ENCODE peak calls at places on chromosomes 2 and 18, in seven cellular contexts. M is HFFc6; P is endothelial cell; S is ovary; L is Right ventricle myocardium inferior; J is stimulated activated CD4-positive, alpha-beta T cell treated with anti-CD3 and anti-CD28 coated beads, Interleukin-2, amount 100 ng/mL, for 4 hours; A is heart left ventricle. N is an unnamed sample.

GRCh38 chr2:217459675-217460405 is 543.0 kb downstream of the TNS1 start:
- DNase-seq in M (peak; percentile 32), P (no peak), S (no peak), L (no peak), J (no peak), A (no peak), N (no peak)

GRCh38 chr2:238225911-238226697 is 13.7 kb downstream of the HES6 start:
- DNase-seq in M (no peak), P (no peak), S (peak; percentile 76), L (no peak), J (no peak), A (peak; percentile 47), N (peak; percentile 81)

GRCh38 chr2:240419321-240419720 is 16.1 kb upstream of the GPC1 start:
- DNase-seq in M (no peak), P (no peak), S (peak; percentile 17), L (peak; percentile 26), J (no peak), A (no peak), N (no peak)

GRCh38 chr18:61606759-61607158 is 273.5 kb downstream of the CDH20 start:
- DNase-seq in M (peak; percentile 94), P (peak; percentile 69), S (peak; percentile 65), L (peak; percentile 72), J (no peak), A (peak; percentile 91), N (peak; percentile 83)

GRCh38 chr2:235001237-235002133 is 49.7 kb downstream of the SH3BP4 start:
- DNase-seq in M (no peak), P (no peak), S (peak; percentile 36), L (no peak), J (no peak), A (no peak), N (no peak)

GRCh38 chr2:24886640-24887324 is 33.3 kb downstream of the ADCY3 start:
- DNase-seq in M (peak; percentile 70), P (no peak), S (no peak), L (no peak), J (no peak), A (no peak), N (no peak)

GRCh38 chr2:111671426-111672150 is 212.4 kb downstream of the ANAPC1 start:
- DNase-seq in M (no peak), P (no peak), S (no peak), L (no peak), J (no peak), A (peak; percentile 54), N (peak; percentile 74)

GRCh38 chr18:10563886-10564285 is 38.1 kb downstream of the NAPG start:
- DNase-seq in M (no peak), P (no peak), S (no peak), L (no peak), J (no peak), A (peak; percentile 67), N (peak; percentile 39)

GRCh38 chr18:26424428-26425147 is 123.8 kb downstream of the KCTD1 start:
- DNase-seq in M (no peak), P (no peak), S (no peak), L (no peak), J (no peak), A (no peak), N (no peak)

GRCh38 chr2:100056478-100056877 is 85.9 kb downstream of the AFF3 start:
- DNase-seq in M (peak; percentile 41), P (no peak), S (no peak), L (no peak), J (no peak), A (no peak), N (no peak)

GRCh38 chr2:158644139-158644538 is 151.0 kb upstream of the DAPL1 start:
- DNase-seq in M (peak; percentile 85), P (no peak), S (no peak), L (no peak), J (no peak), A (no peak), N (no peak)

GRCh38 chr2:172865422-172865821 is 129.8 kb downstream of the RAPGEF4 start:
- DNase-seq in M (peak; percentile 6), P (no peak), S (no peak), L (no peak), J (no peak), A (no peak), N (no peak)

GRCh38 chr2:215363039-215363438 is 51.2 kb downstream of the ATIC start:
- DNase-seq in M (no peak), P (no peak), S (no peak), L (no peak), J (no peak), A (no peak), N (no peak)

GRCh38 chr2:190723397-190724090 is 74.7 kb downstream of the NAB1 start:
- DNase-seq in M (no peak), P (no peak), S (no peak), L (no peak), J (no peak), A (no peak), N (no peak)

GRCh38 chr18:6370410-6370809 is 44.3 kb downstream of the L3MBTL4 start:
- DNase-seq in M (no peak), P (no peak), S (no peak), L (no peak), J (no peak), A (no peak), N (peak; percentile 20)

GRCh38 chr2:233281986-233282603 is 25.5 kb upstream of the SAG start:
- DNase-seq in M (no peak), P (no peak), S (no peak), L (no peak), J (no peak), A (no peak), N (no peak)

N was measured in right cardiac atrium.